ENCODE peak calls at places on chromosomes 6 and 20, in eight cellular contexts. J is keratinocyte, C is fibroblast of lung, U is choroid plexus epithelial cell, D is neuronal stem cell, W is epithelial cell of esophagus, S is Karpas-422, Z is cardiac muscle cell. A is an unnamed sample.

GRCh38 chr6:137235686-137236085 is 16.5 kb upstream of the IFNGR1 start:
- DNase-seq in J (no peak), C (no peak), U (no peak), D (no peak), W (no peak), S (no peak), Z (no peak), A (no peak)

GRCh38 chr6:159997498-159998101 is 28.7 kb downstream of the IGF2R start:
- DNase-seq in J (no peak), C (no peak), U (no peak), D (no peak), W (no peak), S (no peak), Z (no peak), A (no peak)

GRCh38 chr6:166456360-166457156 is 73.8 kb upstream of the MPC1 start:
- DNase-seq in J (no peak), C (peak), U (peak), D (no peak), W (peak), S (peak), Z (peak), A (peak)

GRCh38 chr6:97394160-97394748 is 111.2 kb upstream of the MMS22L start:
- DNase-seq in J (peak), C (peak), U (peak), D (peak), W (peak), S (peak), Z (peak), A (no peak)

GRCh38 chr6:111210074-111210729 is 122.9 kb downstream of the SLC16A10 start:
- DNase-seq in J (no peak), C (peak), U (peak), D (peak), W (peak), S (peak), Z (peak), A (peak)

GRCh38 chr6:144886682-144887081 is 601.5 kb downstream of the UTRN start:
- DNase-seq in J (no peak), C (no peak), U (no peak), D (no peak), W (no peak), S (no peak), Z (no peak), A (no peak)

GRCh38 chr6:45710304-45710821 is 305.3 kb downstream of the CLIC5 start:
- DNase-seq in J (no peak), C (peak), U (peak), D (no peak), W (peak), S (no peak), Z (peak), A (peak)

GRCh38 chr20:22977047-22977785 is 57.9 kb upstream of the SSTR4 start:
- DNase-seq in J (no peak), C (no peak), U (no peak), D (no peak), W (peak), S (no peak), Z (no peak), A (peak)

GRCh38 chr6:11242709-11243108 is 10.2 kb upstream of the NEDD9 start:
- DNase-seq in J (no peak), C (no peak), U (no peak), D (no peak), W (no peak), S (no peak), Z (peak), A (no peak)

GRCh38 chr6:161984707-161985106 is 710.8 kb upstream of the AGPAT4 start:
- DNase-seq in J (no peak), C (no peak), U (no peak), D (no peak), W (no peak), S (no peak), Z (no peak), A (no peak)

GRCh38 chr6:3427740-3428085 is 29.1 kb downstream of the SLC22A23 start:
- DNase-seq in J (no peak), C (peak), U (no peak), D (no peak), W (peak), S (no peak), Z (no peak), A (no peak)

GRCh38 chr6:11212625-11213024 is 19.8 kb downstream of the NEDD9 start:
- DNase-seq in J (no peak), C (peak), U (peak), D (no peak), W (peak), S (no peak), Z (peak), A (peak)

GRCh38 chr6:128478230-128479047 is 42.0 kb downstream of the PTPRK start:
- DNase-seq in J (no peak), C (no peak), U (no peak), D (no peak), W (peak), S (no peak), Z (no peak), A (no peak)
- H3K4me3 ChIP-seq in J (no peak), C (peak), U (no peak), D (no peak), W (no peak), S (no peak), Z (no peak), A (peak)

GRCh38 chr6:44227138-44227770 is 3.9 kb downstream of the SLC29A1 start:
- DNase-seq in J (no peak), C (no peak), U (no peak), D (no peak), W (no peak), S (no peak), Z (no peak), A (peak)
- H3K4me3 ChIP-seq in J (no peak), C (no peak), U (no peak), D (peak), W (no peak), S (no peak), Z (no peak), A (no peak)

GRCh38 chr20:6921717-6922386 is 154.4 kb downstream of the BMP2 start:
- DNase-seq in J (no peak), C (no peak), U (no peak), D (no peak), W (peak), S (no peak), Z (no peak), A (no peak)

GRCh38 chr20:6919792-6920468 is 152.4 kb downstream of the BMP2 start:
- DNase-seq in J (no peak), C (no peak), U (no peak), D (no peak), W (no peak), S (no peak), Z (no peak), A (no peak)

GRCh38 chr20:6916938-6917337 is 149.5 kb downstream of the BMP2 start:
- DNase-seq in J (no peak), C (no peak), U (no peak), D (no peak), W (no peak), S (no peak), Z (no peak), A (no peak)

GRCh38 chr20:6924681-6925080 is 157.2 kb downstream of the BMP2 start:
- DNase-seq in J (no peak), C (no peak), U (no peak), D (no peak), W (no peak), S (no peak), Z (no peak), A (no peak)

DNA sequence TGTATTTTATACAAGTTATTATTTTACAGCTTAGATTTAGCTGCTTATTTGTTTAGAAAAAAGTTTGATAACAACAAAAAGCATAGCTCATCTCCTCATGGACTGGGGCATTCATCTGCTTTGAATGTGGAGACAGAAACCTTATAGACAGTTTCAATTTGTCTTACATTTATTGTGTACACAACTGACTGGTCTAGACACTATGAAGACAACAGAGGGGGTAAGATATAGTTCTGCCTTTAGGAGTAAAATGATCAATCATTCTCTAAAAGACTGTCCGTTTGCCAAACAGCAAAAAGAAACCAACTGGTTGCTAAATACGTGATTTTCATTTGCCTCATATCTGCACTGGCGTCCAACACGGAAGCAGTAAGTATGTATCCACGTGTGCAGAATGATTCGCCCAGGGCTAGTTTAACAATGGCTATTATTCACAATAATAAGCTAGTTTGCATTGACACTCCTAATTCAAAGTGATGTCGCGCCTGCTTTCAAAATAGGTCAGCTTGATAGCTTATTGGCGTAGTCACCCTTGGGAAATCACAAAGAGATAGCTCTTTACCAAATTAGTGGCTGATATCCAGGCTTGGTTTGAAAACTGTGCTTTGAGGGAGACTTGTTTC is 153.6 kb downstream of the BMP2 start:
- DNase-seq in J (no peak), C (peak), U (no peak), D (no peak), W (peak), S (no peak), Z (peak), A (no peak)
- H3K4me3 ChIP-seq in J (peak), C (no peak), U (no peak), D (no peak), W (no peak), S (no peak), Z (no peak), A (no peak)

DNA sequence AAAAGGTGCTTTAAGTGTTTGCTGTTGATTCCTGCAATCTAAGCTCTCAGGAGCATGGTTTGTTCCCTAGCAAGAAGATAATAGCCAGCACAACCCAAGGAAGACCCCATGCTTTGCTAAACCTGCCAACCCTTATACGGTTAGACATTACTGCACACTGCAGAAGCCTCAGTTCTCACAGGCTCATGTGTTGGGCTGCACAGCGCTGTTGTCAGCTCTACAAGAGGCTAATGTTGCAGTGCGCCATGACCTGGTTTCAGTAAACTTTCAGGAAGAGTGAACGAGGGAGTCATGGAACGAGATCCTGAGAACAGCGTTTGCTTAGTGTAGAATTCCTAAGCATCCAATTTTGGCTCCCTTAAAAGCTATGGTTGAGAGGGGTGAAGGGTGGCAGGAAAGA is 218.5 kb downstream of the ARHGAP18 start:
- DNase-seq in J (no peak), C (peak), U (peak), D (no peak), W (no peak), S (no peak), Z (no peak), A (peak)
- H3K4me3 ChIP-seq in J (no peak), C (peak), U (no peak), D (no peak), W (no peak), S (no peak), Z (no peak), A (peak)

DNA sequence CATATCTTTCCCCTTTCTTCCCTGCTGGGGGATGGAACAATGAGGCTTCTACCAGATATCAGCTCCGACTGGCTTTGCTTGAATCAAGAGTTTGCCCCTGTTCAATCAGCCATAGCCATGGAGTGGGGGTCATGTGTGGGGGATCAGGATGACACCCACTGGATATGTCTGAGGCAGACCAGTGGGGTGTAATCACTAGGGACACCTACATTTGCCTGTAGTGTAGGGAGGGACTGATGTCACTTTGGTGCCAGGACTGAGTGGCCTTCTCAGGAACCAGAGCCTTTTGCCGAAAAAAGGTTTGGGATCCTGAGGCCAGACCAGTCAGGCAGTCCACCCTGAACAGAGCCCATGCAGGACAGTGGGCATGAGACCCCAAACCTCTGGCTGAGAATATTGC is 1.0 kb downstream of the ITPA start:
- DNase-seq in J (no peak), C (no peak), U (no peak), D (no peak), W (no peak), S (no peak), Z (no peak), A (no peak)
- H3K4me3 ChIP-seq in J (peak), C (peak), U (peak), D (peak), W (peak), S (peak), Z (peak), A (peak)

GRCh38 chr6:163543311-163543710 is 128.8 kb downstream of the QKI start:
- DNase-seq in J (no peak), C (no peak), U (no peak), D (peak), W (no peak), S (no peak), Z (no peak), A (no peak)
- H3K4me3 ChIP-seq in J (no peak), C (no peak), U (no peak), D (no peak), W (no peak), S (no peak), Z (no peak), A (no peak)